ENCODE peak calls at places on chromosomes 12 and 14, in six cellular contexts. One of them, this sample, is unnamed.
A peak's percentile ranks its signal among the peaks of the same experiment; 100 is the strongest.

GRCh38 chr12:93979189-93979588 is 169.2 kb upstream of the PLXNC1 start:
- DNase-seq in MM.1S: peak; percentile 45
- DNase-seq in ovary: no peak
- DNase-seq in astrocyte of the spinal cord: peak; percentile 29
- DNase-seq in tibial artery: no peak
- DNase-seq in CD8-positive, alpha-beta T cell: no peak
- DNase-seq in this sample: no peak

GRCh38 chr14:102212356-102212755 is 72.7 kb downstream of the WDR20 start:
- DNase-seq in MM.1S: no peak
- DNase-seq in ovary: no peak
- DNase-seq in astrocyte of the spinal cord: no peak
- DNase-seq in tibial artery: no peak
- DNase-seq in CD8-positive, alpha-beta T cell: no peak
- DNase-seq in this sample: no peak

GRCh38 chr12:120965534-120966091 is 12.7 kb upstream of the HNF1A start:
- DNase-seq in MM.1S: no peak
- DNase-seq in ovary: no peak
- DNase-seq in astrocyte of the spinal cord: no peak
- DNase-seq in tibial artery: no peak
- DNase-seq in CD8-positive, alpha-beta T cell: no peak
- DNase-seq in this sample: no peak

GRCh38 chr12:11397366-11397765 is 2.0 kb upstream of the PRB2 start:
- DNase-seq in MM.1S: no peak
- DNase-seq in ovary: no peak
- DNase-seq in astrocyte of the spinal cord: no peak
- DNase-seq in tibial artery: no peak
- DNase-seq in CD8-positive, alpha-beta T cell: no peak
- DNase-seq in this sample: no peak

GRCh38 chr12:20475542-20475941 is 107.2 kb downstream of the PDE3A start:
- DNase-seq in MM.1S: no peak
- DNase-seq in ovary: no peak
- DNase-seq in astrocyte of the spinal cord: no peak
- DNase-seq in tibial artery: no peak
- DNase-seq in CD8-positive, alpha-beta T cell: no peak
- DNase-seq in this sample: no peak

GRCh38 chr12:122072031-122072970 is 6.3 kb upstream of the MLXIP start:
- DNase-seq in MM.1S: no peak
- DNase-seq in ovary: peak; percentile 74
- DNase-seq in astrocyte of the spinal cord: peak; percentile 95
- DNase-seq in tibial artery: peak; percentile 71
- DNase-seq in CD8-positive, alpha-beta T cell: no peak
- DNase-seq in this sample: peak; percentile 83

GRCh38 chr12:6280053-6280469 is 30.4 kb upstream of the PLEKHG6 start:
- DNase-seq in MM.1S: no peak
- DNase-seq in ovary: peak; percentile 78
- DNase-seq in astrocyte of the spinal cord: peak; percentile 86
- DNase-seq in tibial artery: peak; percentile 64
- DNase-seq in CD8-positive, alpha-beta T cell: no peak
- DNase-seq in this sample: peak; percentile 59

GRCh38 chr14:74349757-74350156 is 1.5 kb downstream of the VRTN start:
- DNase-seq in MM.1S: no peak
- DNase-seq in ovary: no peak
- DNase-seq in astrocyte of the spinal cord: no peak
- DNase-seq in tibial artery: no peak
- DNase-seq in CD8-positive, alpha-beta T cell: no peak
- DNase-seq in this sample: no peak

GRCh38 chr14:50087350-50088116 is 28.8 kb downstream of the VCPKMT start:
- DNase-seq in MM.1S: peak; percentile 51
- DNase-seq in ovary: no peak
- DNase-seq in astrocyte of the spinal cord: no peak
- DNase-seq in tibial artery: no peak
- DNase-seq in CD8-positive, alpha-beta T cell: no peak
- DNase-seq in this sample: no peak

GRCh38 chr12:99498756-99499155 is 148.8 kb upstream of the GARIN6 start:
- DNase-seq in MM.1S: no peak
- DNase-seq in ovary: no peak
- DNase-seq in astrocyte of the spinal cord: peak; percentile 74
- DNase-seq in tibial artery: no peak
- DNase-seq in CD8-positive, alpha-beta T cell: no peak
- DNase-seq in this sample: peak; percentile 16

GRCh38 chr14:39232554-39233415 is 930 bp upstream of the MIA2 start:
- DNase-seq in MM.1S: peak; percentile 46
- DNase-seq in ovary: peak; percentile 21
- DNase-seq in astrocyte of the spinal cord: peak; percentile 77
- DNase-seq in tibial artery: no peak
- DNase-seq in CD8-positive, alpha-beta T cell: no peak
- DNase-seq in this sample: peak; percentile 34

GRCh38 chr14:95527392-95528002 is 7.4 kb upstream of the GLRX5 start:
- DNase-seq in MM.1S: peak; percentile 34
- DNase-seq in ovary: peak; percentile 87
- DNase-seq in astrocyte of the spinal cord: peak; percentile 85
- DNase-seq in tibial artery: peak; percentile 85
- DNase-seq in CD8-positive, alpha-beta T cell: no peak
- DNase-seq in this sample: no peak

GRCh38 chr12:52044284-52044983 is 6.8 kb upstream of the NR4A1 start:
- DNase-seq in MM.1S: peak; percentile 0
- DNase-seq in ovary: peak; percentile 92
- DNase-seq in astrocyte of the spinal cord: peak; percentile 59
- DNase-seq in tibial artery: peak; percentile 92
- DNase-seq in CD8-positive, alpha-beta T cell: no peak
- DNase-seq in this sample: no peak

GRCh38 chr14:83940253-83940652 is 1589.7 kb upstream of the FLRT2 start:
- DNase-seq in MM.1S: no peak
- DNase-seq in ovary: no peak
- DNase-seq in astrocyte of the spinal cord: no peak
- DNase-seq in tibial artery: no peak
- DNase-seq in CD8-positive, alpha-beta T cell: no peak
- DNase-seq in this sample: no peak

GRCh38 chr12:21599143-21599999 is 5.3 kb downstream of the GYS2 start:
- DNase-seq in MM.1S: no peak
- DNase-seq in ovary: no peak
- DNase-seq in astrocyte of the spinal cord: no peak
- DNase-seq in tibial artery: no peak
- DNase-seq in CD8-positive, alpha-beta T cell: no peak
- DNase-seq in this sample: no peak

GRCh38 chr12:119153477-119154434 is 25.0 kb upstream of the HSPB8 start:
- DNase-seq in MM.1S: peak; percentile 14
- DNase-seq in ovary: peak; percentile 60
- DNase-seq in astrocyte of the spinal cord: peak; percentile 5
- DNase-seq in tibial artery: peak; percentile 45
- DNase-seq in CD8-positive, alpha-beta T cell: no peak
- DNase-seq in this sample: no peak

GRCh38 chr12:11711675-11712327 is 62.3 kb downstream of the ETV6 start:
- DNase-seq in MM.1S: no peak
- DNase-seq in ovary: peak; percentile 73
- DNase-seq in astrocyte of the spinal cord: no peak
- DNase-seq in tibial artery: no peak
- DNase-seq in CD8-positive, alpha-beta T cell: no peak
- DNase-seq in this sample: no peak

GRCh38 chr14:98501836-98502235 is 770.2 kb downstream of the BCL11B start:
- DNase-seq in MM.1S: no peak
- DNase-seq in ovary: no peak
- DNase-seq in astrocyte of the spinal cord: peak; percentile 11
- DNase-seq in tibial artery: no peak
- DNase-seq in CD8-positive, alpha-beta T cell: no peak
- DNase-seq in this sample: no peak

GRCh38 chr14:98507269-98507668 is 764.7 kb downstream of the BCL11B start:
- DNase-seq in MM.1S: no peak
- DNase-seq in ovary: no peak
- DNase-seq in astrocyte of the spinal cord: no peak
- DNase-seq in tibial artery: no peak
- DNase-seq in CD8-positive, alpha-beta T cell: no peak
- DNase-seq in this sample: no peak

GRCh38 chr14:98498019-98498885 is 773.7 kb downstream of the BCL11B start:
- DNase-seq in MM.1S: no peak
- DNase-seq in ovary: no peak
- DNase-seq in astrocyte of the spinal cord: no peak
- DNase-seq in tibial artery: no peak
- DNase-seq in CD8-positive, alpha-beta T cell: no peak
- DNase-seq in this sample: no peak

GRCh38 chr14:98501335-98501734 is 770.7 kb downstream of the BCL11B start:
- DNase-seq in MM.1S: no peak
- DNase-seq in ovary: no peak
- DNase-seq in astrocyte of the spinal cord: no peak
- DNase-seq in tibial artery: no peak
- DNase-seq in CD8-positive, alpha-beta T cell: no peak
- DNase-seq in this sample: no peak

DNA sequence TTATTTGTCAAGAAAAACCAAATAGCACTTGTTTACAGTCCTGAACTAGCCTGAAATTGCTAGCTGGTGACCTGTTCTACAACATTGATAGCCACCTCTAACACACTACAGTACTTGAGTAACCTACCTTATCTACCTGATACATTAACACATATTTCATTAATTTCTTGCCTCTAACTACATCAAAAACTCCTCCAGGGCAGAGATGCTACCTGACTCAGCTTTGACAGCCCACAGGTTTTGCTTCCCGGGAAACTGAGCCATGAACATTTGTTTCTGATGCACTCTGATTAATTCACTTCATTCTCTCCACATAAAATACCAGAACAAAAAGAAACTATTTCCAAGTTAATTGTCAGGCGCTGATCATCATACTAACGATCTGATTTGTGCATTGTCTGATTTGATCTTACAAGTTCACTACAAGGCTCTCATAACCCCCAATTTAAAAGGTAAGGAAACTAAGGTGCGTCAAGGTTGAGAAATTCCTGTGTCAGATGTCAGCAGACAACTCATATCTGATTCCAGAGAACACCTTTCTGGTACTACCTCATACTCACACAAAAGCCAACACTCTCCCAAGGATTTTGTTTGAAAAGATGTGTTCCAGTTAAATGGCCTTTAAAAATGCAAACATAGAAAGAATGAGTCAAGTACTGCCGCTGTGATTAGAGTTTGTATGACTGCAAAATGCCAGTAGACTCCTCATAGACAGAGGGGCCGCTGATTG is 768.7 kb downstream of the BCL11B start:
- DNase-seq in MM.1S: no peak
- DNase-seq in ovary: no peak
- DNase-seq in astrocyte of the spinal cord: no peak
- DNase-seq in tibial artery: no peak
- DNase-seq in CD8-positive, alpha-beta T cell: no peak
- DNase-seq in this sample: no peak
- H3K4me3 ChIP-seq in MM.1S: no peak overlapping the region
- H3K4me3 ChIP-seq in ovary: no peak overlapping the region
- H3K4me3 ChIP-seq in astrocyte of the spinal cord: no peak overlapping the region
- H3K4me3 ChIP-seq in tibial artery: no peak overlapping the region
- H3K4me3 ChIP-seq in CD8-positive, alpha-beta T cell: no peak overlapping the region
- H3K4me3 ChIP-seq in this sample: no peak overlapping the region

GRCh38 chr14:53954551-53955233 is 1.9 kb downstream of the BMP4 start:
- DNase-seq in MM.1S: no peak
- DNase-seq in ovary: peak; percentile 50
- DNase-seq in astrocyte of the spinal cord: peak; percentile 11
- DNase-seq in tibial artery: peak; percentile 37
- DNase-seq in CD8-positive, alpha-beta T cell: no peak
- DNase-seq in this sample: no peak
- TF ChIP-seq CTCF in MM.1S: no peak
- TF ChIP-seq CTCF in ovary: no peak
- TF ChIP-seq CTCF in astrocyte of the spinal cord: peak; percentile 17
- TF ChIP-seq CTCF in tibial artery: no peak
- TF ChIP-seq CTCF in CD8-positive, alpha-beta T cell: no peak
- TF ChIP-seq CTCF in this sample: no peak

GRCh38 chr14:91065266-91065665 is 4.8 kb upstream of the RPS6KA5 start:
- DNase-seq in MM.1S: no peak
- DNase-seq in ovary: peak; percentile 21
- DNase-seq in astrocyte of the spinal cord: no peak
- DNase-seq in tibial artery: no peak
- DNase-seq in CD8-positive, alpha-beta T cell: no peak
- DNase-seq in this sample: no peak

GRCh38 chr14:91062600-91062999 is 2.2 kb upstream of the RPS6KA5 start:
- DNase-seq in MM.1S: no peak
- DNase-seq in ovary: no peak
- DNase-seq in astrocyte of the spinal cord: no peak
- DNase-seq in tibial artery: no peak
- DNase-seq in CD8-positive, alpha-beta T cell: no peak
- DNase-seq in this sample: no peak

GRCh38 chr14:91061309-91061887 is 957 bp upstream of the RPS6KA5 start:
- DNase-seq in MM.1S: no peak
- DNase-seq in ovary: no peak
- DNase-seq in astrocyte of the spinal cord: no peak
- DNase-seq in tibial artery: no peak
- DNase-seq in CD8-positive, alpha-beta T cell: no peak
- DNase-seq in this sample: no peak

GRCh38 chr14:91060472-91061308 is at the start of gene RPS6KA5:
- DNase-seq in MM.1S: peak; percentile 98
- DNase-seq in ovary: peak; percentile 100
- DNase-seq in astrocyte of the spinal cord: peak; percentile 100
- DNase-seq in tibial artery: peak; percentile 100
- DNase-seq in CD8-positive, alpha-beta T cell: peak; percentile 99
- DNase-seq in this sample: peak; percentile 99

GRCh38 chr14:91063119-91063518 is 2.7 kb upstream of the RPS6KA5 start:
- DNase-seq in MM.1S: peak; percentile 39
- DNase-seq in ovary: no peak
- DNase-seq in astrocyte of the spinal cord: no peak
- DNase-seq in tibial artery: no peak
- DNase-seq in CD8-positive, alpha-beta T cell: no peak
- DNase-seq in this sample: no peak
- H3K4me3 ChIP-seq in MM.1S: no peak overlapping the region
- H3K4me3 ChIP-seq in ovary: no peak overlapping the region
- H3K4me3 ChIP-seq in astrocyte of the spinal cord: no peak overlapping the region
- H3K4me3 ChIP-seq in tibial artery: no peak overlapping the region
- H3K4me3 ChIP-seq in CD8-positive, alpha-beta T cell: peak overlapping the region; percentile 34
- H3K4me3 ChIP-seq in this sample: no peak overlapping the region

GRCh38 chr12:46402451-46402850 is 29.9 kb upstream of the SLC38A2 start:
- DNase-seq in MM.1S: no peak
- DNase-seq in ovary: peak; percentile 67
- DNase-seq in astrocyte of the spinal cord: peak; percentile 92
- DNase-seq in tibial artery: peak; percentile 52
- DNase-seq in CD8-positive, alpha-beta T cell: no peak
- DNase-seq in this sample: peak; percentile 74

GRCh38 chr12:46403732-46404097 is 31.1 kb upstream of the SLC38A2 start:
- DNase-seq in MM.1S: peak; percentile 59
- DNase-seq in ovary: no peak
- DNase-seq in astrocyte of the spinal cord: no peak
- DNase-seq in tibial artery: no peak
- DNase-seq in CD8-positive, alpha-beta T cell: no peak
- DNase-seq in this sample: no peak

GRCh38 chr12:46402861-46403731 is 30.5 kb upstream of the SLC38A2 start:
- DNase-seq in MM.1S: no peak
- DNase-seq in ovary: no peak
- DNase-seq in astrocyte of the spinal cord: peak; percentile 67
- DNase-seq in tibial artery: no peak
- DNase-seq in CD8-positive, alpha-beta T cell: no peak
- DNase-seq in this sample: no peak

GRCh38 chr12:46400406-46400805 is 27.8 kb upstream of the SLC38A2 start:
- DNase-seq in MM.1S: no peak
- DNase-seq in ovary: no peak
- DNase-seq in astrocyte of the spinal cord: no peak
- DNase-seq in tibial artery: no peak
- DNase-seq in CD8-positive, alpha-beta T cell: no peak
- DNase-seq in this sample: no peak

DNA sequence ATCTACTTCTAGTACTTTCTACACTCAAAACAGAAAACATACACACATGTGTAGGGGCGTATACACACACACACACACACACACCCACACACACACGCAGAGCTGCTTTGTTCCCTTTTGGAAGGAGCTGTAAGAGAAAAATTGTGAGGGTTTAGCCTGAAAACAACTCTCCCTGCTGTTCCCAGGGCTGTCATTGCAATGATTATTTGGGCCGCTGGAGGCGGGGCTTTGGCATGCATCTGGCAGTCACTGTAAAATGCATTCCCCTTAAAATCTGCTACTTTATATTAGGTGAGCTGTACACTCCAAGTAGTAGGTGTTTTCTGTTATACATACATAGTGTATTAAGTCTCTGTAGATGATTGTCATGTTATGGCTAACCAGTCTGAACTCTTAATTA is 29.1 kb upstream of the SLC38A2 start:
- DNase-seq in MM.1S: no peak
- DNase-seq in ovary: peak; percentile 57
- DNase-seq in astrocyte of the spinal cord: peak; percentile 61
- DNase-seq in tibial artery: peak; percentile 53
- DNase-seq in CD8-positive, alpha-beta T cell: no peak
- DNase-seq in this sample: no peak
- TF ChIP-seq CTCF in MM.1S: no peak
- TF ChIP-seq CTCF in ovary: peak; percentile 35
- TF ChIP-seq CTCF in astrocyte of the spinal cord: no peak
- TF ChIP-seq CTCF in tibial artery: peak; percentile 47
- TF ChIP-seq CTCF in CD8-positive, alpha-beta T cell: no peak
- TF ChIP-seq CTCF in this sample: peak; percentile 37

This sample was measured in AG04449.